ENCODE peak calls at places on chromosomes 1 and 21, in eight cellular contexts. X, M, K, W, N, A, T and O are unnamed samples.
A peak's percentile ranks its signal among the peaks of the same experiment; 100 is the strongest.

GRCh38 chr1:9275567-9276034 is 17.1 kb upstream of the SPSB1 start:
- DNase-seq in X (no peak), M (peak; percentile 92), K (no peak), W (peak; percentile 85), N (peak; percentile 91), A (no peak), T (no peak), O (no peak)

GRCh38 chr1:217564833-217565232 is 66.1 kb downstream of the GPATCH2 start:
- DNase-seq in X (no peak), M (no peak), K (no peak), W (no peak), N (no peak), A (no peak), T (no peak), O (no peak)

GRCh38 chr1:205896351-205896750 is 46.4 kb upstream of the PM20D1 start:
- DNase-seq in X (no peak), M (no peak), K (no peak), W (no peak), N (no peak), A (no peak), T (no peak), O (no peak)

GRCh38 chr1:35298464-35298863 is 30.0 kb downstream of the ZMYM4 start:
- DNase-seq in X (no peak), M (peak; percentile 68), K (no peak), W (peak; percentile 36), N (peak; percentile 16), A (no peak), T (no peak), O (peak; percentile 51)

GRCh38 chr1:104195395-104195794 is 445.7 kb downstream of the AMY1C start:
- DNase-seq in X (no peak), M (peak; percentile 2), K (no peak), W (peak; percentile 72), N (no peak), A (no peak), T (no peak), O (no peak)

GRCh38 chr1:27555700-27556424 is 48.1 kb downstream of the AHDC1 start:
- DNase-seq in X (no peak), M (no peak), K (peak; percentile 78), W (no peak), N (no peak), A (no peak), T (peak; percentile 75), O (peak; percentile 78)

GRCh38 chr1:86258106-86258505 is 101.5 kb upstream of the COL24A1 start:
- DNase-seq in X (no peak), M (peak; percentile 62), K (no peak), W (peak; percentile 39), N (peak; percentile 41), A (no peak), T (no peak), O (no peak)

GRCh38 chr1:227396539-227397355 is 78.5 kb upstream of the CDC42BPA start:
- DNase-seq in X (no peak), M (no peak), K (no peak), W (peak; percentile 51), N (peak; percentile 27), A (no peak), T (no peak), O (no peak)

GRCh38 chr1:202086579-202087350 is 36.0 kb upstream of the GPR37L1 start:
- DNase-seq in X (no peak), M (no peak), K (peak; percentile 21), W (no peak), N (no peak), A (no peak), T (no peak), O (peak; percentile 64)

GRCh38 chr1:1929639-1930545 is 10.8 kb upstream of the TMEM52 start:
- DNase-seq in X (no peak), M (no peak), K (no peak), W (no peak), N (no peak), A (no peak), T (no peak), O (no peak)

GRCh38 chr21:32844653-32845443 is 73.3 kb upstream of the PAXBP1 start:
- DNase-seq in X (no peak), M (peak; percentile 95), K (no peak), W (peak; percentile 79), N (peak; percentile 62), A (peak; percentile 9), T (no peak), O (no peak)

GRCh38 chr1:183517401-183517800 is 45.1 kb downstream of the SMG7 start:
- DNase-seq in X (no peak), M (no peak), K (no peak), W (peak; percentile 70), N (no peak), A (no peak), T (no peak), O (no peak)

GRCh38 chr1:91608876-91609275 is 108.2 kb downstream of the CDC7 start:
- DNase-seq in X (no peak), M (peak; percentile 84), K (no peak), W (peak; percentile 88), N (peak; percentile 35), A (no peak), T (no peak), O (no peak)

GRCh38 chr21:45323487-45324380 is 36.0 kb upstream of the POFUT2 start:
- DNase-seq in X (no peak), M (peak; percentile 54), K (peak; percentile 13), W (no peak), N (no peak), A (no peak), T (peak; percentile 11), O (peak; percentile 84)

GRCh38 chr1:180548686-180549326 is 10.0 kb upstream of the OVAAL start:
- DNase-seq in X (no peak), M (no peak), K (no peak), W (no peak), N (no peak), A (no peak), T (no peak), O (no peak)

GRCh38 chr1:236064674-236065508 is at the start of gene NID1:
- DNase-seq in X (peak; percentile 50), M (peak; percentile 82), K (peak; percentile 90), W (no peak), N (peak; percentile 71), A (no peak), T (peak; percentile 91), O (peak; percentile 98)

GRCh38 chr1:9150582-9151290 is 21.8 kb upstream of the GPR157 start:
- DNase-seq in X (no peak), M (peak; percentile 44), K (peak; percentile 44), W (no peak), N (no peak), A (no peak), T (peak; percentile 61), O (peak; percentile 13)

DNA sequence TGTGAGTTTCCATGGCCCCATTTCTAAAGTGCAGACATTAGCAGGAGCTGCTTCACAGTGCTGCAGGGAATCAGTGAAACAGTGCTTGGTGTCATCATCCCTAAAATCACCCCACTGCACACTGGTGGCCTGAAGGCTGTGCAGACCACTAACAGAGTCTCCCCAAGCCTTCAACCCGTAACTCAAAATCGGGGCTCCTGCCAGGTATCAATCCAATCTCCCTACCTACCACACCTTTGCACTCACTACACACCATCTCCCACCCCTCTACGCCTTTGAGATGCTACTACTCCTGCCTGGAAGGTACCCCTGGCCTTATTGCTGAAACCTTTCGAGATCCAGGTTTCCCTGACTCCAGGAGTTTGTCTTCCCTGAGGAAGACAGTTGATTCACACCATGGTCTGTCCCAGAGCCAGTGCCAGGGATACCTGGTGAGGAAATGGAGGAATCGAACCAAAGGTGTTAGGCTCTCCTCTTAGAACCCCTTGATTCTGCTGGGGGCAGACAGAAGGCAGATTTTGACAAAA is 25.5 kb downstream of the SLC2A1 start:
- DNase-seq in X (no peak), M (no peak), K (no peak), W (no peak), N (no peak), A (no peak), T (no peak), O (peak; percentile 20)
- H3K4me3 ChIP-seq in X (no peak overlapping the region), M (no peak overlapping the region), K (no peak overlapping the region), W (no peak overlapping the region), N (no peak overlapping the region), A (no peak overlapping the region), T (no peak overlapping the region), O (no peak overlapping the region)

DNA sequence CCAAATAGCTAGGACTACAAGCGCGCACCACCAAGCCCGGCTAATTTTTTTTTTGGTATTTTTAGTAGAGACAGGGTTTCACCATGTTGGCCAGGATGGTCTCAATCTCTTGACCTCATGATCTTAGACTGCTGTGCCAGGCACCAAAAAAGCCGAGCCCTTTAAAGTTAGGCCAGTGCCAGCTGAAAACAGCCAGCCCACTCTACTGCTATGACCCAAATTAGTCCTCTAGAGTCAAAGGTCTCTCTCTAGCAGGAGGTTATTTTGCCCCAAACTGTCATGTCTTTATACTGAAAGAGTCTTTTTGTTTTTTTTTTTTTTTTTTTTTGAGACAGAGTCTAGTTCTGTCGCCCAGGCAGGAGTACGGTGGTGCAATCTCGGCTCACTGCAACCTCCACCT is 9.7 kb upstream of the HHIPL2 start:
- DNase-seq in X (no peak), M (no peak), K (no peak), W (no peak), N (no peak), A (no peak), T (no peak), O (no peak)
- H3K36me3 ChIP-seq in X (no peaks in the 10 kb centered on the region), M (peaks cover 9% of the 10 kb centered on the region), K (peaks cover 81% of the 10 kb centered on the region), W (peaks cover 2% of the 10 kb centered on the region), N (peaks cover 16% of the 10 kb centered on the region), A (peaks cover 3% of the 10 kb centered on the region), T (peaks cover 65% of the 10 kb centered on the region), O (peaks cover 3% of the 10 kb centered on the region)

DNA sequence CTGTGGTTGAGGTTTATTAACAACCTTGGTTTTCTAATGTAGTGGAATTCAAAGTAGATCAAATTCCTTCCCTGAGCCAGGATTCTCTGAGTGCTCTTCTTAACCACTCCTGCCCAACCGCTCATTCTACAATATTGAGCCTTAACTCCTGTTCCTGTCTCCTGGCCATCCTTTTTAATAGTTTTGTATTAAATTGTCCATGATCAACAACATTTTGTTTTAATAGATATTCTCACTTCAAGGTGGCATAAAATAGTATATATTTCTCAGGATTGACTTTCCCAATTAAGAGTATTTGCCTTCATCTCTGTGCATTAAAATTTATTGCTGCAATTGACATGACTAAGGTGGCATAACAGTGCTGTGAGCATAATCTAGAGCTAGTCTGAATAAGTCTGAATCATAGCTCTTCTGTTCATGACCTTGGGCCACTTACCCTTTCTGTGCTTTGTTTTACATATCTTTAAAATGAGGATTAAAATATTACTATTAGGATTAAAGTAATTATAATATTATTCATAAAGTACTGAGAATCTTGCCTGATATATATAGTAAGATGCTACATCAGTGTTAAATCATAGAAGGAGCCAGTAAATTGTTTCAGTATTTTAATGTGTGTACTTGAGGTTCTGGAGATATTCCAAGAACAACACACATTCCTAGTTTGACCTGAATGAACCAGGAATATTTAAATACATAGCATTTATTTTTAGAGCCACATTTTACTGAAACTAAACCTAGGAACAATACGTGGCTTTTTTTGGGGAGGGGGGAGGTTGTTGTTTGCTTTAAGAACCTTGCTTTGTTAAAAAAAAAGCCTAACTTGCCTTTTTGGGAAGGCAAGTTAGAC is 76.4 kb downstream of the ADGRL2 start:
- DNase-seq in X (no peak), M (peak; percentile 75), K (no peak), W (peak; percentile 83), N (peak; percentile 64), A (no peak), T (no peak), O (no peak)
- H3K27me3 ChIP-seq in X (no peaks in the 10 kb centered on the region), M (no peaks in the 10 kb centered on the region), K (no peaks in the 10 kb centered on the region), W (no peaks in the 10 kb centered on the region), N (no peaks in the 10 kb centered on the region), A (no peaks in the 10 kb centered on the region), T (no peaks in the 10 kb centered on the region), O (no peaks in the 10 kb centered on the region)

DNA sequence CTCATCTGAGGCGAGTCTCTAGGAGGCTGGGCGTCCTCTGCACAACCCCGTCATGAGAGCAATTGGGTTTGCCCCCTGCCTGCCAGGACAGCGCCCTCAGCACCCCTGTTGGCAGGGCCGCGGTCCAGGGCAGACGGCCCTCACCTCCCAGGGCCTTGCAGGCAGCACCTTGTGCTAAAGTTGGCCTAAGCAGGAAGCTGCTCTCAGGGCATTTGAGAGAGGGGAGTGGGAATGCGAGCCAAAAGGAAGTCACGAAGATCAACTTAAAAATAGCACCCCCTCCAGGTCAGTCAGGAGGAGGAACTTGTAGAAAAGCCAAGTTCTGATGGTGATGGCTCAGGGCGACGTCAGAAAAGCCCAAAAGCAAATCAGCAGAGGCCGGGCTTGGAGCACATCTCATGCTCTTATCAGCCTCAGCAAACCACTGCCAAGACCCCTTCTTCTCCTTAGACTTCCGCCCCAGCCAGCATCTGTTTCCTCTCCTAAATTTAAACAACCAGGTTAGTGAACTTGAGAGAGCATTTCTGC is 12.6 kb upstream of the ADORA3 start:
- DNase-seq in X (peak; percentile 50), M (peak; percentile 74), K (peak; percentile 47), W (peak; percentile 52), N (peak; percentile 71), A (no peak), T (peak; percentile 58), O (peak; percentile 78)
- H3K4me3 ChIP-seq in X (no peak overlapping the region), M (peak overlapping the region; percentile 58), K (peak overlapping the region; percentile 55), W (peak overlapping the region; percentile 7), N (peak overlapping the region; percentile 59), A (peak overlapping the region; percentile 33), T (peak overlapping the region; percentile 61), O (peak overlapping the region; percentile 17)